ENCODE peak calls at places on chromosomes 1 and 21, in seven cellular contexts. P, U, S, C, E, T and J are unnamed samples.

GRCh38 chr1:7646981-7647901 is 123.9 kb upstream of the VAMP3 start:
- DNase-seq in P (peak), U (peak), S (peak), C (peak), E (peak), T (peak), J (peak)

GRCh38 chr1:182174202-182174855 is 112.8 kb upstream of the ZNF648 start:
- DNase-seq in P (no peak), U (peak), S (no peak), C (no peak), E (no peak), T (peak), J (no peak)

GRCh38 chr1:18646776-18647410 is 16.2 kb downstream of the PAX7 start:
- DNase-seq in P (no peak), U (no peak), S (no peak), C (no peak), E (no peak), T (no peak), J (no peak)

GRCh38 chr21:35408401-35408800 is 359.3 kb upstream of the RUNX1 start:
- DNase-seq in P (no peak), U (no peak), S (no peak), C (peak), E (no peak), T (no peak), J (peak)

GRCh38 chr1:114558548-114558947 is 22.9 kb downstream of the BCAS2 start:
- DNase-seq in P (no peak), U (no peak), S (no peak), C (peak), E (no peak), T (no peak), J (peak)

GRCh38 chr21:44601596-44602473 is 1.4 kb downstream of the KRTAP10-7 start:
- DNase-seq in P (no peak), U (no peak), S (no peak), C (no peak), E (no peak), T (no peak), J (no peak)

GRCh38 chr1:24928631-24929090 is 1.4 kb downstream of the RUNX3 start:
- DNase-seq in P (no peak), U (no peak), S (peak), C (no peak), E (no peak), T (peak), J (peak)

GRCh38 chr21:46111193-46111571 is 13.3 kb downstream of the COL6A2 start:
- DNase-seq in P (peak), U (no peak), S (no peak), C (no peak), E (no peak), T (no peak), J (no peak)

GRCh38 chr1:95323117-95323516 is 89.1 kb downstream of the RWDD3 start:
- DNase-seq in P (no peak), U (no peak), S (no peak), C (peak), E (no peak), T (no peak), J (peak)

GRCh38 chr1:112638109-112638426 is 18.4 kb downstream of the CAPZA1 start:
- DNase-seq in P (no peak), U (no peak), S (no peak), C (no peak), E (no peak), T (no peak), J (peak)